ENCODE peak calls at places on chromosomes 16 and 17, in eight cellular contexts. C, J, G, A, D, T, M and L are unnamed samples.
A peak's percentile ranks its signal among the peaks of the same experiment; 100 is the strongest.

GRCh38 chr16:77993111-77993571 is 29.2 kb upstream of the CLEC3A start:
- DNase-seq in G (no peak), M (no peak), T (no peak), C (no peak), A (no peak), D (no peak), J (no peak), L (no peak)

GRCh38 chr17:27871407-27871806 is 21.8 kb downstream of the LYRM9 start:
- DNase-seq in M (no peak), G (no peak), C (no peak), J (no peak), T (no peak), A (no peak), D (no peak), L (no peak)

GRCh38 chr16:77191259-77191969 is 424 bp downstream of the MON1B start:
- DNase-seq in T (peak; percentile 11), M (no peak), A (peak; percentile 29), J (no peak), D (peak; percentile 43), G (no peak), C (no peak), L (no peak)

GRCh38 chr16:28863929-28864886 is 565 bp downstream of the SH2B1 start:
- DNase-seq in G (no peak), J (peak; percentile 40), T (peak; percentile 45), A (peak; percentile 35), M (peak; percentile 58), C (no peak), D (peak; percentile 44), L (no peak)

GRCh38 chr17:80811181-80812105 is 180.2 kb upstream of the CHMP6 start:
- DNase-seq in C (no peak), G (no peak), T (no peak), M (no peak), A (no peak), D (peak; percentile 26), J (no peak), L (no peak)

GRCh38 chr17:32155896-32156295 is 13.6 kb downstream of the RHOT1 start:
- DNase-seq in T (no peak), C (no peak), G (no peak), A (no peak), M (no peak), J (no peak), D (no peak), L (no peak)

GRCh38 chr17:39218906-39219305 is 6.8 kb downstream of the STAC2 start:
- DNase-seq in J (no peak), T (no peak), M (no peak), D (no peak), A (no peak), G (no peak), C (no peak), L (no peak)

GRCh38 chr17:17043668-17044226 is 1.5 kb downstream of the MPRIP start:
- DNase-seq in A (peak; percentile 38), J (no peak), D (peak; percentile 33), M (no peak), G (no peak), C (no peak), T (peak; percentile 44), L (peak; percentile 35)

GRCh38 chr16:58128721-58129096 is 472 bp downstream of the CFAP20 start:
- DNase-seq in M (no peak), C (no peak), A (peak; percentile 66), D (no peak), J (no peak), T (no peak), G (peak; percentile 8), L (no peak)

GRCh38 chr16:8623634-8624033 is 2.1 kb downstream of the METTL22 start:
- DNase-seq in G (no peak), J (no peak), T (peak; percentile 34), C (no peak), D (no peak), M (no peak), A (no peak), L (no peak)

GRCh38 chr16:3113765-3114479 is 1.5 kb downstream of the ZNF205 start:
- DNase-seq in M (no peak), C (no peak), J (no peak), T (peak; percentile 48), D (no peak), A (no peak), G (no peak), L (no peak)

GRCh38 chr17:77695386-77695785 is 263.1 kb upstream of the TNRC6C start:
- DNase-seq in D (no peak), J (no peak), C (no peak), A (no peak), G (no peak), T (no peak), M (no peak), L (no peak)

GRCh38 chr17:13008461-13008860 is 9.4 kb downstream of the ELAC2 start:
- DNase-seq in G (no peak), A (no peak), M (no peak), C (no peak), J (no peak), T (no peak), D (no peak), L (no peak)

GRCh38 chr16:88354229-88355092 is 28.3 kb upstream of the ZNF469 start:
- DNase-seq in M (no peak), T (no peak), A (no peak), C (no peak), G (no peak), D (no peak), J (no peak), L (no peak)

GRCh38 chr17:28364665-28365363 is at the start of gene SEBOX:
- DNase-seq in C (no peak), D (no peak), T (no peak), A (no peak), G (no peak), M (no peak), J (no peak), L (no peak)